ENCODE peak calls at places on chromosomes 2 and 18, in seven cellular contexts. P is DMS153; Q is CD4-positive, CD25-positive, alpha-beta regulatory T cell; L is BJ; Z is GM20000; J is astrocyte of the spinal cord; O is substantia nigra. Y is an unnamed sample.

GRCh38 chr2:65186093-65186868 is 41.4 kb upstream of the ACTR2 start:
- DNase-seq in P (no peak), Q (no peak), L (no peak), O (no peak), J (no peak), Z (no peak), Y (no peak)

GRCh38 chr2:238920601-238921001 is 72.7 kb downstream of the TWIST2 start:
- DNase-seq in J (no peak), O (no peak), Q (no peak), Z (no peak), P (no peak), L (no peak), Y (no peak)

GRCh38 chr18:11512096-11513030 is 97.0 kb upstream of the SLC35G4 start:
- DNase-seq in O (no peak), L (no peak), J (no peak), P (no peak), Z (no peak), Q (no peak), Y (peak)

GRCh38 chr2:189128961-189129360 is 50.6 kb downstream of the COL5A2 start:
- DNase-seq in P (no peak), L (no peak), J (peak), O (no peak), Z (no peak), Q (no peak), Y (no peak)

GRCh38 chr2:213281156-213281555 is 3.1 kb upstream of the SPAG16 start:
- DNase-seq in J (peak), O (no peak), Z (no peak), Q (no peak), L (no peak), P (no peak), Y (peak)

GRCh38 chr2:12915792-12916191 is 199.1 kb downstream of the TRIB2 start:
- DNase-seq in L (no peak), Z (no peak), P (no peak), Q (no peak), J (no peak), O (no peak), Y (no peak)

GRCh38 chr2:8515390-8515761 is 166.5 kb upstream of the ID2 start:
- DNase-seq in O (no peak), Q (peak), L (no peak), Z (peak), P (no peak), J (no peak), Y (no peak)

GRCh38 chr18:57737661-57738060 is 65.5 kb downstream of the ATP8B1 start:
- DNase-seq in L (peak), O (no peak), P (no peak), Q (no peak), J (peak), Z (no peak), Y (peak)

GRCh38 chr2:79935771-79936657 is 368.5 kb downstream of the LRRTM1 start:
- DNase-seq in J (peak), P (peak), O (peak), Z (peak), L (no peak), Q (no peak), Y (peak)

GRCh38 chr18:46253498-46253897 is 149.3 kb downstream of the HAUS1 start:
- DNase-seq in Z (no peak), P (no peak), O (no peak), Q (no peak), J (peak), L (no peak), Y (peak)

GRCh38 chr2:114496959-114497358 is 54.5 kb downstream of the DPP10 start:
- DNase-seq in Q (no peak), Z (no peak), P (no peak), O (no peak), J (no peak), L (no peak), Y (no peak)

GRCh38 chr2:213150315-213150951 is 979 bp downstream of the IKZF2 start:
- DNase-seq in Z (no peak), P (no peak), O (no peak), J (peak), L (no peak), Q (no peak), Y (peak)

GRCh38 chr2:191010887-191011885 is 2.8 kb downstream of the STAT1 start:
- DNase-seq in L (no peak), J (no peak), P (no peak), Z (no peak), O (no peak), Q (no peak), Y (no peak)

GRCh38 chr2:236692937-236693336 is 123.3 kb downstream of the ACKR3 start:
- DNase-seq in L (no peak), Z (no peak), O (no peak), J (no peak), Q (no peak), P (no peak), Y (no peak)